ENCODE peak calls at places on chromosomes 7 and 10, in four cellular contexts. R is IMR-90; E is activated naive CD4-positive, alpha-beta T cell; Y is ELR. G is an unnamed sample.

GRCh38 chr7:907158-907980 is 31.0 kb downstream of the GET4 start:
- DNase-seq in Y (no peak), E (no peak), R (no peak), G (no peak)

GRCh38 chr7:55304363-55304762 is 60.8 kb upstream of the LANCL2 start:
- DNase-seq in E (no peak), R (no peak), Y (peak; percentile 3), G (peak; percentile 7)

GRCh38 chr10:33381897-33382578 is 47.6 kb upstream of the NRP1 start:
- DNase-seq in R (peak; percentile 86), Y (peak; percentile 52), E (no peak), G (peak; percentile 97)

GRCh38 chr10:575312-576129 is 113.9 kb downstream of the DIP2C start:
- DNase-seq in E (no peak), R (no peak), Y (no peak), G (no peak)

GRCh38 chr7:107938448-107939250 is 47.7 kb downstream of the DLD start:
- DNase-seq in Y (peak; percentile 42), R (no peak), E (no peak), G (peak; percentile 67)

GRCh38 chr7:37728747-37729146 is 45.2 kb downstream of the GPR141 start:
- DNase-seq in R (no peak), E (no peak), Y (no peak), G (no peak)

GRCh38 chr10:91061608-91062007 is 140.7 kb upstream of the ANKRD1 start:
- DNase-seq in Y (no peak), R (no peak), E (no peak), G (no peak)

GRCh38 chr10:7035111-7035761 is 375.6 kb downstream of the SFMBT2 start:
- DNase-seq in R (no peak), Y (no peak), E (no peak), G (no peak)

GRCh38 chr10:132548106-132548823 is 10.7 kb downstream of the INPP5A start:
- DNase-seq in Y (no peak), E (no peak), R (no peak), G (no peak)

GRCh38 chr10:125878957-125879835 is 1.9 kb downstream of the DHX32 start:
- DNase-seq in Y (peak; percentile 95), E (no peak), R (peak; percentile 96), G (peak; percentile 90)

GRCh38 chr10:89029785-89030437 is 39.3 kb downstream of the FAS start:
- DNase-seq in R (peak; percentile 84), E (peak; percentile 14), Y (peak; percentile 77), G (peak; percentile 82)

GRCh38 chr7:36148422-36149065 is 4.5 kb upstream of the EEPD1 start:
- DNase-seq in R (no peak), E (no peak), Y (no peak), G (no peak)

GRCh38 chr7:99244942-99245341 is 27.7 kb upstream of the MYH16 start:
- DNase-seq in R (peak; percentile 67), Y (peak; percentile 81), E (no peak), G (peak; percentile 67)

GRCh38 chr7:108144931-108145330 is 14.8 kb upstream of the LAMB4 start:
- DNase-seq in E (no peak), Y (no peak), R (no peak), G (no peak)

GRCh38 chr10:31778627-31779026 is 150.0 kb downstream of the ARHGAP12 start:
- DNase-seq in E (no peak), Y (peak; percentile 39), R (peak; percentile 62), G (peak; percentile 63)

GRCh38 chr7:44967571-44968446 is 11.0 kb downstream of the MYO1G start:
- DNase-seq in R (no peak), E (no peak), Y (peak; percentile 43), G (peak; percentile 40)

G was measured in EH.